ENCODE peak calls at places on chromosome 18, in four cellular contexts. Q, B, E and F are unnamed samples.

GRCh38 chr18:42586603-42587002 is 528.9 kb downstream of the RIT2 start:
- DNase-seq in B (no peak), E (no peak), Q (no peak), F (no peak)

GRCh38 chr18:47254341-47254939 is 3.0 kb upstream of the SKOR2 start:
- DNase-seq in Q (no peak), E (peak; percentile 8), B (no peak), F (peak; percentile 14)

GRCh38 chr18:58162127-58162526 is 118.1 kb downstream of the NEDD4L start:
- DNase-seq in Q (no peak), B (no peak), E (no peak), F (no peak)

GRCh38 chr18:6561893-6562292 is 147.2 kb upstream of the L3MBTL4 start:
- DNase-seq in B (no peak), E (no peak), Q (no peak), F (no peak)

GRCh38 chr18:48455555-48456478 is 46.6 kb upstream of the ZBTB7C start:
- DNase-seq in E (peak; percentile 91), Q (peak; percentile 64), B (no peak), F (no peak)

GRCh38 chr18:47772374-47773248 is 157.8 kb downstream of the SMAD2 start:
- DNase-seq in Q (peak; percentile 13), B (no peak), E (peak; percentile 92), F (peak; percentile 58)

GRCh38 chr18:55585586-55586521 is 2.1 kb downstream of the TCF4 start:
- DNase-seq in Q (no peak), E (no peak), B (no peak), F (no peak)

GRCh38 chr18:55515204-55515603 is 72.8 kb downstream of the TCF4 start:
- DNase-seq in B (no peak), Q (no peak), E (no peak), F (no peak)

GRCh38 chr18:36468161-36468560 is 170.6 kb downstream of the FHOD3 start:
- DNase-seq in B (no peak), E (no peak), Q (no peak), F (no peak)

GRCh38 chr18:24992491-24992890 is 359.5 kb downstream of the ZNF521 start:
- DNase-seq in E (no peak), B (no peak), Q (peak; percentile 19), F (no peak)

GRCh38 chr18:8515142-8515865 is 93.9 kb upstream of the RAB12 start:
- DNase-seq in B (no peak), Q (no peak), E (no peak), F (no peak)

GRCh38 chr18:48749768-48750167 is 201.0 kb downstream of the SMAD7 start:
- DNase-seq in B (no peak), E (no peak), Q (no peak), F (no peak)

GRCh38 chr18:74963820-74964446 is 245.0 kb downstream of the PTGR3 start:
- DNase-seq in B (no peak), E (peak; percentile 43), Q (no peak), F (peak; percentile 56)

GRCh38 chr18:44238449-44238848 is 442.2 kb upstream of the SETBP1 start:
- DNase-seq in Q (no peak), E (no peak), B (no peak), F (no peak)

GRCh38 chr18:22466608-22467390 is 49.1 kb upstream of the CTAGE1 start:
- DNase-seq in B (no peak), Q (peak; percentile 60), E (peak; percentile 73), F (no peak)

GRCh38 chr18:62716679-62717058 is 1.3 kb downstream of the PHLPP1 start:
- DNase-seq in B (no peak), Q (no peak), E (peak; percentile 65), F (peak; percentile 57)

GRCh38 chr18:62713651-62714247 is 1.6 kb upstream of the PHLPP1 start:
- DNase-seq in E (no peak), B (no peak), Q (no peak), F (peak; percentile 12)

GRCh38 chr18:62715829-62716678 is 713 bp downstream of the PHLPP1 start:
- DNase-seq in Q (peak; percentile 61), E (peak; percentile 50), B (no peak), F (peak; percentile 90)

GRCh38 chr18:62715439-62715792 is at the start of gene PHLPP1:
- DNase-seq in Q (no peak), E (no peak), B (no peak), F (no peak)

DNA sequence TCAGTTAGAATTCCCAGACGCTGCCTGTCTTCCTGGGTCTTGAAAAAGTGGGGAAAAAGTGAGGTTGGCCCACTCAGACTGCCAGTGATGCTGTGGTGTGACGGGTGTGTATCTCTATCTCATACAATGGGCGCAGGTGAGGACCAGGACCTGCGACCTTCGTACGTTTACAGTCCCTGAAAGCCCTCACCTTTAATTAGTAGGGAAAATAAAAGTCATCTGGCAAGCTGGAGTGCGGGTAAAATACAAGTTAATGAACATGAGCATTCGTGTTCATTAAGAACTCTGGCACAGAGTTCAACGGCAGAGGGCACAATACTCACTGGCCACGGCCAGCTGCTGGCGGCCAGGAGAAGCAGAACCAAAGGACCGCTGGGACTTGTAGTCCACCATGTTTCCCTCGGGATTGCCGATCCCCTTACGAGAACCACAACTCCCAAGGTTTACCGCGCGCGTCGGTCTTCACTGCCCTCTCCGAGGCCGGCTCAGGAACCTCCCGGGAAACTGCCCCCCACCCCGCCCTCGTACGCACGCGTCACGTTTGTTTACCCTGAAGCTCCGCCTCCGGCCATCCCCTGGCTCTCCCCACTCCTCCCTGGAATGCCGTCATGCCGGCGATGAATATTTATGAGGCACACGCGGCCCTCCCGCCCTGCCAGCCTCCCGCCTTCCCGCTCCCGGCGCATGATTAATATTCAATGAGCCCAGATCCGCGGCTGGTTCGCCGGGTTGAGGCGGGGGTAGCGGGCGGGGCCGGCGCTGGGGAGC is 486 bp upstream of the PHLPP1 start:
- DNase-seq in Q (peak; percentile 100), E (peak; percentile 99), B (peak; percentile 100), F (peak; percentile 99)
- TF ChIP-seq CTCF in Q (peak; percentile 72), E (peak; percentile 60), B (peak; percentile 93), F (peak; percentile 71)

DNA sequence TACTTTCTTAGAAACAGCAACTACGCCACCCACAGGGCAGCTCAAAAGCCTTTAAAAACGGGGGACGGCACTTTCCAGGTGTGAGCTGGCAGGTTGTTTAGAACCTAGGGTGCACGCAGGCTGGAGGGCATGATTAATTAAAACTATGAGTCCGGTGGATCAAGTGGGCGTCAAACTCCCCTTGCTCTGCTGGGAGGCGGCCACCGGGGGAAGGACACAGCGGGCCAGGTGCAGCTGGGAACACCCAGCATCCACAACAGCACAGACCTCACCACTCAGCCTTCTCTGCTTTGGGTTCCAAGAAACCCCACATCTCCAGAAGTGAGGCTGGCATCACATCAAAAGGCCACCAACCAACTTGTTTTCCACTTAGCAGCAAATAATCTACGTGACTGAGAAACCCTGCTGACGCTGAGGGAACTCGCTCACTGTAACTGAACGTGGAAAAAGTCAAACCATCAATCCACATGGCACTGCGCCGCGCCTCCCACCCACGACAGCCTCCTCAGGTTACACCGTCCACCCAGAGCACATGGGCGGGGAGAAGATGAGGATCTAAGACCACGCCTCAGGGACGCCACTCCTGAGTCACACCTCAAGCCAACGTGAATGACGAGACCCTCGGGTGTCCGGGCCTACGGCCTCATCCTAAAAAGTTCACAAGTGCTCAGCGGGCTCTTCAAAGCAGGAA is 118.2 kb downstream of the ZNF516 start:
- DNase-seq in E (no peak), B (no peak), Q (no peak), F (no peak)
- TF ChIP-seq CTCF in E (no peak), B (no peak), Q (no peak), F (no peak)

GRCh38 chr18:67862069-67862468 is 345.5 kb upstream of the DSEL start:
- DNase-seq in B (no peak), E (no peak), Q (no peak), F (no peak)

GRCh38 chr18:67865400-67865799 is 348.9 kb upstream of the DSEL start:
- DNase-seq in E (no peak), Q (no peak), B (no peak), F (no peak)

GRCh38 chr18:67864677-67865340 is 348.3 kb upstream of the DSEL start:
- DNase-seq in Q (peak; percentile 78), B (no peak), E (no peak), F (no peak)
- TF ChIP-seq CTCF in Q (peak; percentile 2), B (no peak), E (no peak), F (no peak)

DNA sequence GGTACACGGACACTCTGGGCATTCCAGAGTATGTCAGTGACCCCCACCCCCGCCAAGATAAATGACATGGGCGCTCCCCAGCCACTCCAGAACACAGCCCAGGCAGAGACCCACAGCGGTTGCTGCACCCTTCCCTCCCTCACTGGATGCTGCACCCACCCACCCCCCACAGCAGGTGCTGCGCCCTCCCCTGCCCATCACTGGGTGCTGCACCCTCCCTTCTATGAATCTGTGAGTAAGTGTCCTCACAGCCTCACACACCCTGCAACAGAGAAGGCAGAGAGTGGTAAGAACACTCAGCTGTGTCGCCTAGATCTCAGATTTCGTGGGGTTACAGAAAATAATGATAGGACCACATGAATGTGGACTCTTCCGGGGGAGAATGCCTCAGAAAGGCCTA is 23.5 kb downstream of the CHMP1B start:
- DNase-seq in E (no peak), Q (no peak), B (no peak), F (no peak)
- TF ChIP-seq CTCF in E (peak; percentile 12), Q (no peak), B (no peak), F (no peak)

GRCh38 chr18:27400001-27400400 is 214.9 kb upstream of the CHST9 start:
- DNase-seq in B (no peak), E (peak; percentile 37), Q (no peak), F (no peak)
- TF ChIP-seq CTCF in B (no peak), E (peak; percentile 49), Q (no peak), F (peak; percentile 12)

GRCh38 chr18:3238742-3239141 is 8.9 kb upstream of the MYL12A start:
- DNase-seq in Q (no peak), B (no peak), E (no peak), F (no peak)
- TF ChIP-seq CTCF in Q (no peak), B (no peak), E (no peak), F (no peak)

DNA sequence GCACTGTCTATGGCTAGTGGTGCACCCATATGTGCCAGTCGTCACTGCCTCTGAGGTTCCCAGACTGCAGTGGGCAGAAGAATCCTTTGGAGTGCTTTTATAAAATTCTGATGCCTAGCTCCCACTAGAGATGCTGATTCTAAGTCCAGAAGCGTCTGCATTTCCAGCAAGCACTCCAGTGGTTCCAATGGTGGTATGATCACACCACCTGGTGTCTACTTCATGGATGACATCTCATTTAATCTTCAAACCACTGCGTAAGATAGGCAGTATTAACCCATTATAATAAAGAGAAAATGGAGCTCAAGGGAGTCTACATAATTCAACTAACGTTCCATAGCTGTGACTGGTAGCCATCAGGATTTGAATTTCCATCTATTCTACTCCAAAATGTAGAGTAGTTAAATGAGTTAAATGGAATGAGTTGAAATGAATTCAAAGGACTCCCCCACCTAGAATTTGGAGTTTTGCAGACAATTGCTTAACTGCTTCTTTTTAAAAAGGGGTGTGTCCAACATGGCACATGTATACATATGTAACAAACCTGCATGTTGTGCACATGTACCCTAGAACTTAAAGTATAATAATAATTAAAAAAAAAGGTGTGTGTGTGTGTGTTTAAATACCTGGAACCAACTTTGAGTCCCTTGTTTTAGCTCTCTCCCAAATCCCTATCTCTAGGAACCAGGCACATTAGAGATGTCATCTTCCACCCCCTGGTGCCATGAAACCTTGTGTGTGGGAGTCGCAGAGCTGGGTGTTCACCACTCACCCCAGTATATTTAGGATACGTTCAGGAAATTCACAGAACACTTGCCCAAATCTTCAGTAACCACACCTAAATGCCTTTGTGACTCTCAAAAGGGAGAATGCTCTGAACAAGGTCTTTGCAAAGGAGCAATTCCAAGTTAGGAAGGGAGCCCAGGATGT is 14.1 kb downstream of the LAMA3 start:
- DNase-seq in E (peak; percentile 59), B (no peak), Q (peak; percentile 70), F (peak; percentile 58)
- TF ChIP-seq CTCF in E (peak; percentile 72), B (peak; percentile 30), Q (peak; percentile 48), F (peak; percentile 33)